ENCODE peak calls at places on chromosomes 13 and 19, in six cellular contexts. H is left ventricle myocardium inferior, J is colonic mucosa, F is hepatocyte, L is Caco-2, O is endodermal cell. Y is an unnamed sample. For H3K4me1, the result is how much of the 10 kb centered on the place peaks cover.

GRCh38 chr13:49731766-49732165 is 40.5 kb upstream of the EBPL start:
- DNase-seq in O (no peak), J (no peak), L (no peak), F (no peak), H (no peak), Y (no peak)

GRCh38 chr13:28394422-28394821 is 100.5 kb downstream of the FLT1 start:
- DNase-seq in L (no peak), O (no peak), J (no peak), H (no peak), F (no peak), Y (peak)

GRCh38 chr13:48018637-48019036 is 17.6 kb upstream of the SUCLA2 start:
- DNase-seq in H (no peak), J (no peak), L (no peak), F (no peak), O (no peak), Y (no peak)

GRCh38 chr13:110683921-110684320 is 22.0 kb downstream of the CARS2 start:
- DNase-seq in H (no peak), O (no peak), F (no peak), J (no peak), L (no peak), Y (no peak)

GRCh38 chr13:52345631-52346251 is 60.2 kb downstream of the THSD1 start:
- DNase-seq in H (no peak), O (no peak), L (no peak), J (no peak), F (no peak), Y (no peak)

GRCh38 chr19:29289020-29289419 is 76.1 kb upstream of the UQCRFS1 start:
- DNase-seq in O (no peak), H (no peak), J (no peak), L (no peak), F (no peak), Y (no peak)

GRCh38 chr19:48963371-48964204 is 1.5 kb upstream of the FTL start:
- DNase-seq in O (peak), H (peak), J (peak), L (peak), F (peak), Y (peak)

GRCh38 chr13:48783181-48783630 is 129.5 kb downstream of the CYSLTR2 start:
- DNase-seq in F (peak), J (peak), H (peak), L (no peak), O (no peak), Y (no peak)

GRCh38 chr19:36097036-36097435 is 13.9 kb upstream of the OVOL3 start:
- DNase-seq in H (no peak), F (no peak), J (no peak), O (no peak), L (no peak), Y (no peak)

GRCh38 chr19:1177322-1178114 is 3.5 kb upstream of the SBNO2 start:
- DNase-seq in O (peak), F (peak), H (no peak), J (no peak), L (no peak), Y (peak)

GRCh38 chr19:2503521-2504109 is 27.7 kb downstream of the GADD45B start:
- DNase-seq in L (no peak), H (no peak), J (no peak), O (peak), F (peak), Y (peak)

GRCh38 chr13:73339086-73339485 is 280.3 kb downstream of the KLF5 start:
- DNase-seq in L (no peak), H (no peak), O (no peak), J (no peak), F (no peak), Y (no peak)

GRCh38 chr13:104900186-104900817 is 1635.2 kb downstream of the EFNB2 start:
- DNase-seq in L (no peak), F (no peak), J (no peak), H (no peak), O (no peak), Y (no peak)

GRCh38 chr19:47895165-47895782 is 9.2 kb upstream of the SULT2A1 start:
- DNase-seq in L (no peak), O (no peak), J (no peak), H (no peak), F (no peak), Y (no peak)

GRCh38 chr13:93290503-93290902 is 63.9 kb downstream of the GPC6 start:
- DNase-seq in F (peak), O (no peak), J (no peak), H (no peak), L (no peak), Y (no peak)

GRCh38 chr19:1851581-1852293 is 3.5 kb upstream of the REXO1 start:
- DNase-seq in O (no peak), L (no peak), J (no peak), H (no peak), F (no peak), Y (peak)

GRCh38 chr19:14979498-14980255 is at the start of gene SLC1A6:
- DNase-seq in L (no peak), J (no peak), O (peak), H (no peak), F (peak), Y (no peak)

GRCh38 chr13:36341718-36342117 is 4.5 kb downstream of the SPART start:
- DNase-seq in O (no peak), J (no peak), F (no peak), L (no peak), H (no peak), Y (no peak)

GRCh38 chr13:111388851-111389500 is 68.5 kb downstream of the TEX29 start:
- DNase-seq in J (no peak), F (no peak), O (peak), H (no peak), L (no peak), Y (no peak)

GRCh38 chr13:44626176-44626575 is 50.0 kb upstream of the TSC22D1 start:
- DNase-seq in L (no peak), F (no peak), O (no peak), J (no peak), H (no peak), Y (no peak)

GRCh38 chr19:46269085-46269484 is 27.8 kb upstream of the HIF3A start:
- DNase-seq in F (no peak), J (no peak), O (no peak), L (no peak), H (no peak), Y (no peak)

GRCh38 chr19:2552859-2553258 is 76.9 kb downstream of the GADD45B start:
- DNase-seq in H (peak), O (no peak), L (no peak), F (no peak), J (no peak), Y (no peak)

DNA sequence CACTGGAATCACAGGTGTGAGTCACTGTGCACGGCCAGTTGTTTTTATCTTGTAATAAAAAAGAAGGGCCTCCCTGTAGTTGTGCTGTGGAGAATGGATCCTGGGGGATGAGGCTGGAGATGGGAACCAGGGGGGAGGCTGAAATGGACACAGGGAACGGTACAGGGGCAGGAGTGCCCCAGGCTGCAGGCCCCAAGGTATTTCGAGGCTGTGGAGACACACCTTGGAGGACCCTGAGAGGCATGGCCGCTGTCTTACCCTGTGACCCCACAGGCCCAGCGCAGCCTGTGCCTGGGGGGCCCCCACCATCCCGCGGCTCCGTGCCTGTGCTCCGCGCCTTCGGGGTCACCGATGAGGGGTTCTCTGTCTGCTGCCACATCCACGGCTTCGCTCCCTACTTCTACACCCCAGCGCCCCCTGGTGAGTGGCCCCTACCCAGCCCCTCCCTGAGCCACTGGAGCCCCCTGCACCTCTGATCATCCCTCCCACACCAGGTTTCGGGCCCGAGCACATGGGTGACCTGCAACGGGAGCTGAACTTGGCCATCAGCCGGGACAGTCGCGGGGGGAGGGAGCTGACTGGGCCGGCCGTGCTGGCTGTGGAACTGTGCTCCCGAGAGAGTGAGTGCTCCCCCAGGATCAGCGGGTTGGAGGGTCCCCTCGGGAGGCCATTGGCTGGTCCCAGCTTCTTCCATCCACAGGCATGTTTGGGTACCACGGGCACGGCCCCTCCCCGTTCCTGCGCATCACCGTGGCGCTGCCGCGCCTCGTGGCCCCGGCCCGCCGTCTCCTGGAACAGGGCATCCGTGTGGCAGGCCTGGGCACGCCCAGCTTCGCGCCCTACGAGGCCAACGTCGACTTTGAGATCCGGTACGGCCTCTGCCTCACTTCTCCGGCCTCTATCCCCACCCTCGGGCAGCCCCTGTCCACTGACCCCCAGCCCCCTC is 17.0 kb upstream of the SPIB start:
- DNase-seq in F (no peak), O (no peak), J (no peak), H (no peak), L (no peak), Y (no peak)
- TF ChIP-seq CTCF in F (no peak), O (no peak), J (no peak), H (no peak), L (no peak), Y (no peak)

DNA sequence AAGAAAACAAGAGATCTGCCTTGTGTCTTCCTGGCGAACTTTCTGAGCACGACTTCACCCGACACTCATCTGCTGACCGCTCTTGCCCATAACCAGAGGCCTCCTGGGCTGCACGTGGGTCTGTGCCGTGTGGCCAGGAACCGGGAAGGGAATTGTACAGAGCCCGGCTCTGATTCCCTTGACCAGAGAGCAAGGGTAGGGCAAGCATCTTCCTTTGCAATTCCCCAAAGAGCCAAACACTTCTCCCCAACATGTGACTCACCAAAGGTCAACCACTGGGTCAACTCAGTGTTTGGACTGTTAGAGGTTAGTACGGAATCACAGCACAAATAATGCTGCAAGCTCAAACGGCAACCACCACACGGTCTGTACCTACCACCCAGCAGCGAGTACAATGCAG is 48.9 kb downstream of the KLF2 start:
- DNase-seq in H (peak), O (no peak), F (no peak), J (no peak), L (no peak), Y (no peak)
- H3K4me1 ChIP-seq in H (half or more), O (under half), F (under half), J (under half), L (under half), Y (half or more)

DNA sequence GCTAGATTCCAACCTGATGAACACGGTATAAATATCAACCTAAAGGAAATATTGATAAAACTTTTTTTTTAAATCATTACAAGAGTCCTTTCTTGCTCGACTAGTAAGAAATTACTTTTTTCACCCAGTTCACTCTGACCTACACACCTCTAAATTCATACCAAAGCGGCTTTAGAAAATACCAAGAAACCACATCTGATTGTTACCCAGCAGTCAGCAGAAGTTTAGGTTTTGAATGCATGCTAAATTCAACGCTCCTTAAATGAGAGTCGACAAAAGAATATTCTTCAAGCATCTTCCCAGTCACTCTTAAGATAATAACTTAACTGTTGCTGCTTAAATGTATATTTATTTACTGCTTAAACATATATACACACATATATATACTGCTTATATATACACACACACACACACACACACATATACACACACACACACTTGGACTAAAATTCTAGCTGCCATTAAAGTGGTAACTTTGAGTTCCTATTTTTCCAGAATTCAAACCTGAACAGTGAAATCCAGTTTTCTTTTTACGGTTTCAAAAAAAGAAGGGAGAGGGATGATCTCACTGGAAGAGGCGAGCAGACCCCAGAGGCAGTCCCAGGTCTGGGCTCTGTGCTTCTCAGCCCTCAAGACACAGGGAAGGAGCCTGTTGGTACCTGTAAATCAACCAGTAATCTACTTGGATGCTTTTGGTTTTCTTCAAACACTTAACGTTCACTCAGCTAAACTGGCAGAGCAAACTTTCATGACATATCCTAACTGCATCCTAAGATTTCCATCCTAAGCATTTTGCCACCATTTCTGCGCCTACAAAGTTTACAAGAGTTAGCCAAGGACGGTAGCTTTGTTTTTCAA is 1.7 kb downstream of the STK24 start:
- DNase-seq in H (no peak), J (no peak), L (no peak), O (no peak), F (no peak), Y (no peak)
- TF ChIP-seq CTCF in H (no peak), J (no peak), L (no peak), O (no peak), F (no peak), Y (no peak)

GRCh38 chr13:112814905-112815585 is 125.2 kb downstream of the ATP11A start:
- DNase-seq in L (no peak), H (peak), F (no peak), J (no peak), O (no peak), Y (peak)

GRCh38 chr13:112818698-112819045 is 128.8 kb downstream of the ATP11A start:
- DNase-seq in H (no peak), O (no peak), J (no peak), F (no peak), L (no peak), Y (no peak)

GRCh38 chr13:112818040-112818697 is 128.3 kb downstream of the ATP11A start:
- DNase-seq in J (no peak), L (no peak), F (no peak), H (no peak), O (no peak), Y (no peak)

GRCh38 chr13:112813552-112813951 is 123.7 kb downstream of the ATP11A start:
- DNase-seq in F (no peak), J (no peak), H (no peak), O (no peak), L (no peak), Y (no peak)

DNA sequence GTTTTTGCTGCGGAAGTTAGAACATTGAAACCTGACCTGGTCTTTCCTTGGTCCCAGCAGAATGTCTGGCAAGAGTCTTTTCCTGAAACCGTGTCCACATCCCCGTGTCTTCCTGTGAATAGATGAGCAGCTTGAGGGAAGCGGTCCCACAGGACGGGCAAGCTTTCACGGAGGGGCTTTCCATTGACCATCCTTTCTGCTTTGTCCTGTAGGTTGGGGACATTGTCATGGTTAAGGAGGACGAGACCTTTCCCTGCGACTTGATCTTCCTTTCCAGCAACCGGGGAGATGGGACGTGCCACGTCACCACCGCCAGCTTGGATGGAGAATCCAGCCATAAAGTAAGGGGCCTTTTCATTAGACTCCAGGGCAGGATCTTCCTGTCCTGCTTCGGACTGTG is 126.0 kb downstream of the ATP11A start:
- DNase-seq in L (no peak), F (no peak), O (no peak), J (no peak), H (no peak), Y (peak)
- H3K4me1 ChIP-seq in L (under half), F (under half), O (under half), J (under half), H (under half), Y (under half)

DNA sequence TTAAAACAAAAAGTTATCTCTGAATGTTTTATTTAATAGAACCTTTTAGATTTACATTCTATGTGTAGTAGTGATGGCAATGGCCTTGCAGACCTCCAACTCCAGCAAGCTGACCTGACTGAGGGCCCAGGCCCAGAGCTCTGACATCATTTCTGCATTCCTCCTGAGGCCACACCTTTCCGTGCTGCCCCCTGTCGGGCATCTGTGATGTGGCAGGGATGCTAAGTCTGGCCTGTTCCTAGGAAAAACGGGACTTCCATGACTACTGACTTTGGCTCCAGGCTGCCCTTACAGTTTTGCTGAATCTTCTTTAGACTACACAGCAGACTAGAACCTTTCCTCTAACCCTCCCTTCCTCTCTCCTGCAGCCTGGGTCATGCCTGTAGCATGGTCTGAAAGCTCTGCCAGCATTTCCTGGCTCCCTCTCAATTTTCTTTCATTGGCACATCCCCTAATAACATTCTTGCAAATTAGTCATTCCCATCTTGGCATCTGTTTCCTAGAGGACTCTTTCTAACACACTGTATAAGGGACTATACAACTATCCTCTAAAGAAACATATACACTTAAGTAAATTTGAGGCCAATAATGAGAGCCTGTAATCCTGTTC is 249.0 kb downstream of the GPC5 start:
- DNase-seq in O (peak), H (no peak), L (peak), J (peak), F (peak), Y (no peak)
- TF ChIP-seq CTCF in O (peak), H (peak), L (peak), J (peak), F (peak), Y (no peak)

GRCh38 chr19:6241680-6242079 is 38.1 kb downstream of the MLLT1 start:
- DNase-seq in F (no peak), J (no peak), L (no peak), O (no peak), H (peak), Y (no peak)
- H3K4me1 ChIP-seq in F (under half), J (under half), L (under half), O (under half), H (half or more), Y (half or more)

GRCh38 chr19:33574824-33575223 is 46.9 kb upstream of the CHST8 start:
- DNase-seq in L (no peak), J (no peak), H (no peak), O (no peak), F (no peak), Y (no peak)

GRCh38 chr19:33577947-33578346 is 43.8 kb upstream of the CHST8 start:
- DNase-seq in O (no peak), F (no peak), H (no peak), J (no peak), L (no peak), Y (no peak)

GRCh38 chr19:33578697-33579096 is 43.1 kb upstream of the CHST8 start:
- DNase-seq in L (no peak), F (no peak), H (no peak), J (no peak), O (no peak), Y (no peak)

GRCh38 chr19:33580645-33581037 is 41.1 kb upstream of the CHST8 start:
- DNase-seq in H (no peak), F (no peak), L (no peak), O (no peak), J (no peak), Y (no peak)

GRCh38 chr19:33580026-33580644 is 41.6 kb upstream of the CHST8 start:
- DNase-seq in J (no peak), H (no peak), L (no peak), O (no peak), F (peak), Y (no peak)
- TF ChIP-seq CTCF in J (no peak), H (no peak), L (no peak), O (no peak), F (no peak), Y (no peak)

Y was measured in upper lobe of left lung.